ENCODE peak calls at places on chromosomes 16 and 17, in seven cellular contexts. S is naive thymus-derived CD4-positive, alpha-beta T cell; W is effector memory CD4-positive, alpha-beta T cell; K is uterus; O is trophoblast cell; Q is cardiac muscle cell; B is heart left ventricle. D is an unnamed sample.
A peak's percentile ranks its signal among the peaks of the same experiment; 100 is the strongest.

GRCh38 chr17:57502696-57503307 is 242.3 kb downstream of the CCDC182 start:
- DNase-seq in S (no peak), W (no peak), K (no peak), O (no peak), Q (no peak), B (no peak), D (no peak)

GRCh38 chr17:36808181-36808661 is 129.1 kb upstream of the LHX1 start:
- DNase-seq in S (no peak), W (no peak), K (no peak), O (no peak), Q (peak; percentile 20), B (no peak), D (no peak)

GRCh38 chr16:56824335-56824734 is 40.7 kb upstream of the SLC12A3 start:
- DNase-seq in S (no peak), W (no peak), K (no peak), O (no peak), Q (no peak), B (peak; percentile 10), D (peak; percentile 80)

GRCh38 chr17:82156284-82156925 is 56.2 kb downstream of the CCDC57 start:
- DNase-seq in S (no peak), W (no peak), K (no peak), O (no peak), Q (no peak), B (no peak), D (no peak)

GRCh38 chr17:12985431-12986285 is 32.2 kb downstream of the ELAC2 start:
- DNase-seq in S (no peak), W (no peak), K (no peak), O (no peak), Q (peak; percentile 62), B (peak; percentile 66), D (no peak)

GRCh38 chr16:21264226-21265036 is 13.7 kb downstream of the CRYM start:
- DNase-seq in S (no peak), W (no peak), K (peak; percentile 25), O (no peak), Q (peak; percentile 53), B (peak; percentile 38), D (peak; percentile 86)

GRCh38 chr16:15765880-15766279 is 90.9 kb downstream of the MYH11 start:
- DNase-seq in S (no peak), W (no peak), K (no peak), O (peak; percentile 52), Q (peak; percentile 35), B (peak; percentile 30), D (peak; percentile 66)

GRCh38 chr17:32962320-32962707 is 29.3 kb upstream of the SPACA3 start:
- DNase-seq in S (no peak), W (no peak), K (no peak), O (no peak), Q (no peak), B (no peak), D (no peak)

GRCh38 chr17:76736349-76737081 is 616 bp downstream of the SRSF2 start:
- DNase-seq in S (peak; percentile 52), W (peak; percentile 49), K (peak; percentile 66), O (peak; percentile 73), Q (peak; percentile 80), B (peak; percentile 86), D (no peak)

GRCh38 chr17:34107019-34107418 is 148.1 kb upstream of the CCL2 start:
- DNase-seq in S (no peak), W (no peak), K (no peak), O (no peak), Q (no peak), B (no peak), D (no peak)

GRCh38 chr16:57757326-57757786 is 21.8 kb downstream of the KATNB1 start:
- DNase-seq in S (peak; percentile 61), W (peak; percentile 71), K (peak; percentile 85), O (peak; percentile 93), Q (peak; percentile 83), B (peak; percentile 89), D (peak; percentile 91)

GRCh38 chr17:40727447-40728231 is 24.1 kb upstream of the KRT24 start:
- DNase-seq in S (no peak), W (no peak), K (no peak), O (peak; percentile 87), Q (peak; percentile 22), B (no peak), D (no peak)

GRCh38 chr17:29140631-29141483 is 39.3 kb downstream of the MYO18A start:
- DNase-seq in S (peak; percentile 67), W (peak; percentile 62), K (no peak), O (no peak), Q (peak; percentile 42), B (peak; percentile 55), D (no peak)

DNA sequence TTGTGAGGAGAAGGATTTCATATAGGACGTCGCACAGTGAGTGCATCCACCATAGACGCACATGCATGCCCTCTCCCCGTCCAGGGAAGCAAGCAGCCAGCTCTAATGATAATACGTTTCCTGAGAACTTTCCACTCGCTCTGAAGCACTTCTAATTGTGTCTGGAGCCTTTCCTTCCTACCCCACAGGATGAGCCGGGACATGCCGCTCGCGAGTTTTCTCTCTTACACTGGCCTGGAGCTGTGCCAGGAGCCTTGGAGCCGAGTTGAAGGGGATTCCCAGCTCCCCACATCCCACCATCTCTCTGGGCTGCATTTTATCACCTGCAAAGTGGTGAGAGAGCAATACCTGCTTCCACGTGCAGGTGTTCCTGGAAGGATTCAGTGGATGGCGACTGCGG is 368.1 kb downstream of the C16orf95 start:
- DNase-seq in S (no peak), W (no peak), K (no peak), O (no peak), Q (no peak), B (no peak), D (no peak)
- H3K4me1 ChIP-seq in S (no peaks in the 10 kb centered on the region), W (no peaks in the 10 kb centered on the region), K (no peaks in the 10 kb centered on the region), O (peaks cover 17% of the 10 kb centered on the region), Q (peaks cover 4% of the 10 kb centered on the region), B (no peaks in the 10 kb centered on the region), D (no peaks in the 10 kb centered on the region)

GRCh38 chr16:85614338-85615013 is 1.4 kb downstream of the GSE1 start:
- DNase-seq in S (no peak), W (no peak), K (no peak), O (no peak), Q (no peak), B (no peak), D (no peak)
- H3K4me3 ChIP-seq in S (no peak overlapping the region), W (peak overlapping the region; percentile 40), K (peak overlapping the region; percentile 50), O (peak overlapping the region; percentile 77), Q (peak overlapping the region; percentile 75), B (peak overlapping the region; percentile 64), D (peak overlapping the region; percentile 92)

GRCh38 chr16:70704586-70704985 is 18.7 kb upstream of the MTSS2 start:
- DNase-seq in S (no peak), W (no peak), K (no peak), O (no peak), Q (no peak), B (no peak), D (no peak)
- H3K4me1 ChIP-seq in S (no peaks in the 10 kb centered on the region), W (no peaks in the 10 kb centered on the region), K (peaks cover 21% of the 10 kb centered on the region), O (peaks cover 42% of the 10 kb centered on the region), Q (peaks cover 40% of the 10 kb centered on the region), B (peaks cover 75% of the 10 kb centered on the region), D (no peaks in the 10 kb centered on the region)

GRCh38 chr17:80850109-80850508 is 141.5 kb upstream of the CHMP6 start:
- DNase-seq in S (no peak), W (no peak), K (no peak), O (no peak), Q (no peak), B (no peak), D (no peak)

GRCh38 chr17:80847506-80848230 is 144.0 kb upstream of the CHMP6 start:
- DNase-seq in S (peak; percentile 34), W (peak; percentile 16), K (no peak), O (no peak), Q (no peak), B (no peak), D (no peak)

GRCh38 chr17:80849119-80849518 is 142.5 kb upstream of the CHMP6 start:
- DNase-seq in S (no peak), W (no peak), K (no peak), O (no peak), Q (no peak), B (no peak), D (no peak)

GRCh38 chr17:80846932-80847331 is 144.7 kb upstream of the CHMP6 start:
- DNase-seq in S (no peak), W (no peak), K (no peak), O (no peak), Q (no peak), B (no peak), D (no peak)

DNA sequence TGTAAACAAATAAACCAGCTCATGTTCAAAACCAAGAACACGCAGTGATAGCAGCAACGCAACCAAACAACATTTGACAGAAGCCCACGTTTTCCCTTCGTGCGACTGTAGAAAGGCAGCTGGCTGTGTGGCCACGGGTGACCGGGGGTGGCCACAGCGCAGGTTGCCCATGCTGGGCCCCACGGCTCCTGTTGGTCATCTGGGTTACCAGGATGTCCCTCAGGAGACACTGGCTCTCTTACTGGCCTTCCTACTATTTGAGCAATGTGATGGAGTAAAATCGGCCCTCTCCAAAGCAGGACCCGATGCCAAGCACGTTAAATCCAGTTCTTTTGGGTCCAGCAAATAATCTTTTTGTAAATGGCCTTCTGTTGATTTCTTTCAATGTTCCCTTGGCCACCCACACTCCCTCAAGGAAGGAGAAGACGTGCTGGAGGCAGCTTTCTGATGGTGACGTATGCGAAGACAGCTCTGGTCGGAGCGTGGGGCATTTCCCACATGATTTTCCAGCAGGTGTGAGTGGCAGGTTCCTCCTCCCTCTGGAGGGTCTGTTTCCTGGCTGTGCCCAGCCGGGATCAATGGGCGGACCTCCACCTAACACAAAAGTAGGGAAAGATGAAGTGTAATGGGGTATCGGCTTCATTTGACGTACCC is 143.1 kb upstream of the CHMP6 start:
- DNase-seq in S (no peak), W (no peak), K (no peak), O (no peak), Q (no peak), B (no peak), D (no peak)
- H3K4me3 ChIP-seq in S (no peak overlapping the region), W (no peak overlapping the region), K (no peak overlapping the region), O (no peak overlapping the region), Q (no peak overlapping the region), B (no peak overlapping the region), D (no peak overlapping the region)

DNA sequence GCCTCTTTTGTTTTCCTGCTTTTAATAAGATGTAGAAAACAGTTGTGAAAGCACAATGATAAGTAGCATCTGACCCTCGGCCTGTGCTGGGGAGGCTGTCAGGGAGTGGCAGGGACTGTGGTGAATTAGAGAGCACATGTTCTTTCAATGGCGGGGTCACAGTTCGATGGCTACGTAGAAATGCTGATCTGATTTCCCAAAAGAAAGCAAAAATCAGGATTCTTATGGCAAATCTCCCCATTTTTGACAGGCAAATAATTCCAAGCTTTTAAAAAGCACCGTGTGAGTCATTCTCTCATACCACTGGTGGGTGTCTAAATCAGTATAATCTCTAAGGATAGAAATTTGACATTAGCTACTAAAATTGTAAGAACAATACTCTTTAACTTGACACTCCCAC is 4.2 kb upstream of the MAPK7 start:
- DNase-seq in S (no peak), W (no peak), K (no peak), O (no peak), Q (no peak), B (no peak), D (no peak)
- H3K4me1 ChIP-seq in S (peaks cover 31% of the 10 kb centered on the region), W (peaks cover 40% of the 10 kb centered on the region), K (no peaks in the 10 kb centered on the region), O (peaks cover 9% of the 10 kb centered on the region), Q (no peaks in the 10 kb centered on the region), B (peaks cover 31% of the 10 kb centered on the region), D (peaks cover 8% of the 10 kb centered on the region)

GRCh38 chr16:75012380-75013081 is 13.7 kb downstream of the ZNRF1 start:
- DNase-seq in S (no peak), W (no peak), K (no peak), O (no peak), Q (no peak), B (no peak), D (no peak)
- H3K4me3 ChIP-seq in S (no peak overlapping the region), W (peak overlapping the region; percentile 34), K (no peak overlapping the region), O (no peak overlapping the region), Q (no peak overlapping the region), B (no peak overlapping the region), D (no peak overlapping the region)

GRCh38 chr17:50205111-50205821 is 3.8 kb upstream of the COL1A1 start:
- DNase-seq in S (no peak), W (no peak), K (peak; percentile 62), O (no peak), Q (peak; percentile 72), B (peak; percentile 55), D (peak; percentile 2)
- H3K4me1 ChIP-seq in S (peaks cover 6% of the 10 kb centered on the region), W (peaks cover 10% of the 10 kb centered on the region), K (peaks cover 22% of the 10 kb centered on the region), O (peaks cover 55% of the 10 kb centered on the region), Q (peaks cover 28% of the 10 kb centered on the region), B (peaks cover 30% of the 10 kb centered on the region), D (peaks cover 8% of the 10 kb centered on the region)

D was measured in HAP-1.